ENCODE peak calls at places on chromosomes 6 and 20, in ten cellular contexts. X is thyroid gland, H is HFF-Myc, E is Calu3, W is ACHN, N is HT1080, D is A172, F is NCI-H2081, J is astrocyte of the spinal cord, M is pancreas. R is an unnamed sample.

GRCh38 chr6:134293659-134294161 is 24.2 kb downstream of the SGK1 start:
- DNase-seq in F (no peak), D (peak), E (no peak), M (no peak), J (no peak), W (no peak), H (no peak), N (no peak), X (no peak), R (no peak)

GRCh38 chr6:2162089-2162465 is 83.3 kb downstream of the GMDS start:
- DNase-seq in D (no peak), J (no peak), E (no peak), H (no peak), W (no peak), N (no peak), M (no peak), F (no peak), X (no peak), R (peak)

GRCh38 chr20:19813839-19814238 is 55.8 kb downstream of the RIN2 start:
- DNase-seq in W (no peak), D (peak), M (no peak), E (no peak), F (no peak), N (no peak), X (no peak), H (no peak), J (no peak), R (no peak)

GRCh38 chr6:84263557-84263956 is 36.1 kb upstream of the CEP162 start:
- DNase-seq in E (no peak), N (no peak), X (no peak), H (no peak), W (no peak), F (no peak), M (no peak), J (no peak), D (peak), R (no peak)

GRCh38 chr6:8108759-8109539 is 6.6 kb upstream of the EEF1E1 start:
- DNase-seq in J (no peak), F (no peak), H (no peak), M (no peak), X (no peak), D (no peak), N (no peak), E (no peak), W (no peak), R (no peak)

GRCh38 chr6:127952176-127952575 is 51.3 kb upstream of the THEMIS start:
- DNase-seq in E (no peak), N (no peak), X (no peak), F (no peak), J (no peak), D (no peak), M (no peak), W (no peak), H (no peak), R (no peak)

GRCh38 chr20:19254086-19254821 is 41.8 kb downstream of the SLC24A3 start:
- DNase-seq in D (no peak), N (no peak), W (no peak), M (no peak), F (no peak), E (no peak), X (no peak), J (peak), H (no peak), R (peak)

GRCh38 chr6:48111143-48111506 is at the start of gene PTCHD4:
- DNase-seq in N (peak), M (no peak), J (peak), F (peak), H (peak), W (peak), E (no peak), D (peak), X (peak), R (no peak)

GRCh38 chr6:16674666-16675392 is 86.4 kb downstream of the ATXN1 start:
- DNase-seq in X (no peak), M (no peak), D (peak), W (peak), F (no peak), H (no peak), J (peak), E (no peak), N (no peak), R (no peak)

GRCh38 chr20:30612344-30612743 is 645.1 kb upstream of the DEFB115 start:
- DNase-seq in D (no peak), N (no peak), J (no peak), M (no peak), E (no peak), W (no peak), F (no peak), X (no peak), H (no peak), R (no peak)

GRCh38 chr6:158344534-158344933 is 32.3 kb downstream of the TULP4 start:
- DNase-seq in M (no peak), H (no peak), D (no peak), X (no peak), F (no peak), W (no peak), J (no peak), E (no peak), N (no peak), R (no peak)

GRCh38 chr6:157966990-157967389 is 14.7 kb upstream of the SYNJ2 start:
- DNase-seq in H (no peak), F (peak), N (no peak), X (no peak), J (no peak), E (no peak), W (no peak), D (no peak), M (no peak), R (no peak)

GRCh38 chr20:57346477-57346876 is 4.6 kb upstream of the RAE1 start:
- DNase-seq in D (peak), X (peak), N (peak), E (peak), F (peak), H (peak), W (peak), J (peak), M (peak), R (peak)

GRCh38 chr20:31654534-31654933 is 16.8 kb downstream of the COX4I2 start:
- DNase-seq in X (no peak), M (no peak), N (no peak), D (no peak), H (no peak), F (no peak), W (no peak), J (no peak), E (no peak), R (no peak)

GRCh38 chr6:135675862-135676261 is 175.6 kb upstream of the PDE7B start:
- DNase-seq in H (peak), D (peak), F (peak), E (peak), M (no peak), J (peak), N (peak), X (no peak), W (peak), R (peak)

GRCh38 chr20:25079171-25079570 is 2.8 kb downstream of the VSX1 start:
- DNase-seq in M (no peak), W (no peak), D (no peak), F (no peak), N (no peak), J (no peak), X (no peak), H (no peak), E (no peak), R (no peak)

GRCh38 chr6:37556884-37557644 is 57.4 kb upstream of the CCDC167 start:
- DNase-seq in H (no peak), M (no peak), X (no peak), F (no peak), D (peak), J (no peak), W (peak), E (no peak), N (no peak), R (peak)

GRCh38 chr6:164098857-164099534 is 684.5 kb downstream of the QKI start:
- DNase-seq in D (no peak), W (no peak), E (no peak), H (no peak), F (no peak), X (no peak), N (no peak), M (no peak), J (peak), R (peak)

GRCh38 chr20:25479638-25480037 is 72.2 kb downstream of the GINS1 start:
- DNase-seq in N (no peak), W (no peak), H (no peak), E (no peak), X (no peak), M (no peak), F (no peak), D (no peak), J (no peak), R (no peak)

GRCh38 chr20:46137816-46138215 is 19.7 kb downstream of the CD40 start:
- DNase-seq in W (no peak), D (no peak), H (no peak), M (no peak), F (no peak), N (no peak), E (no peak), J (no peak), X (peak), R (no peak)

GRCh38 chr20:58719258-58719657 is 26.7 kb downstream of the NPEPL1 start:
- DNase-seq in M (peak), X (no peak), F (no peak), D (no peak), J (no peak), W (no peak), E (no peak), N (no peak), H (no peak), R (no peak)

GRCh38 chr6:139841794-139842215 is 467.4 kb upstream of the CITED2 start:
- DNase-seq in W (no peak), F (no peak), M (no peak), D (no peak), J (no peak), E (no peak), H (no peak), X (no peak), N (no peak), R (no peak)

GRCh38 chr6:43669922-43670622 is 17.5 kb downstream of the MRPS18A start:
- DNase-seq in D (no peak), X (no peak), E (no peak), W (no peak), H (no peak), J (no peak), F (no peak), N (no peak), M (no peak), R (no peak)

GRCh38 chr20:58251979-58252591 is 23.6 kb upstream of the ANKRD60 start:
- DNase-seq in H (peak), E (peak), D (peak), W (peak), F (no peak), X (no peak), J (peak), M (no peak), N (peak), R (peak)

GRCh38 chr20:38214871-38215788 is 45.4 kb downstream of the KIAA1755 start:
- DNase-seq in N (no peak), E (no peak), F (no peak), J (no peak), M (no peak), D (no peak), H (no peak), X (no peak), W (no peak), R (no peak)

GRCh38 chr20:19964289-19965263 is 52.6 kb upstream of the NAA20 start:
- DNase-seq in N (peak), F (no peak), X (peak), H (peak), M (no peak), E (no peak), W (peak), J (peak), D (peak), R (peak)

R was measured in Daoy.